ENCODE peak calls at places on chromosomes 5 and 9, in eight cellular contexts. L, U, K, M, T, B, Z and P are unnamed samples. For H3K9me3, the result is how much of the 10 kb centered on the place peaks cover.

GRCh38 chr9:127347831-127348699 is 48.9 kb upstream of the SLC2A8 start:
- DNase-seq in U (no peak), M (peak), B (no peak), T (peak), K (no peak), L (no peak), Z (no peak), P (no peak)

GRCh38 chr5:172420215-172420934 is 34.0 kb downstream of the SH3PXD2B start:
- DNase-seq in U (peak), M (peak), Z (peak), T (peak), B (no peak), L (no peak), K (no peak), P (no peak)

GRCh38 chr5:77355751-77356150 is 136.4 kb downstream of the WDR41 start:
- DNase-seq in T (no peak), Z (no peak), U (no peak), M (no peak), B (no peak), L (no peak), K (no peak), P (no peak)

GRCh38 chr9:130707225-130707976 is 13.8 kb downstream of the EXOSC2 start:
- DNase-seq in K (peak), T (peak), B (peak), L (peak), M (peak), U (no peak), Z (peak), P (peak)

GRCh38 chr9:137130176-137130755 is 8.7 kb upstream of the GRIN1 start:
- DNase-seq in M (no peak), T (no peak), K (no peak), U (no peak), L (no peak), Z (no peak), B (no peak), P (no peak)

GRCh38 chr5:61311836-61312808 is 19.9 kb upstream of the ZSWIM6 start:
- DNase-seq in M (no peak), Z (no peak), K (no peak), T (peak), U (no peak), L (no peak), B (no peak), P (no peak)

GRCh38 chr5:133827001-133827400 is 141.4 kb downstream of the C5orf15 start:
- DNase-seq in T (no peak), K (no peak), M (no peak), L (no peak), U (no peak), B (no peak), Z (no peak), P (no peak)

GRCh38 chr9:96478829-96479371 is 28.9 kb downstream of the HABP4 start:
- DNase-seq in L (no peak), T (peak), Z (no peak), U (no peak), K (no peak), M (no peak), B (no peak), P (no peak)

GRCh38 chr5:89270901-89271300 is 387.9 kb upstream of the MEF2C start:
- DNase-seq in T (no peak), U (no peak), K (no peak), Z (no peak), L (no peak), B (no peak), M (no peak), P (no peak)

GRCh38 chr5:138912093-138912492 is 37.0 kb upstream of the LRRTM2 start:
- DNase-seq in B (no peak), L (no peak), Z (no peak), K (no peak), U (no peak), T (no peak), M (no peak), P (no peak)

GRCh38 chr5:77356740-77357139 is 135.4 kb downstream of the WDR41 start:
- DNase-seq in M (no peak), K (no peak), T (peak), L (no peak), U (no peak), B (no peak), Z (no peak), P (no peak)

GRCh38 chr9:127965953-127966352 is 14.8 kb downstream of the EEIG1 start:
- DNase-seq in L (no peak), M (no peak), Z (no peak), K (no peak), B (no peak), T (peak), U (no peak), P (no peak)

GRCh38 chr9:136973618-136974617 is 3.4 kb upstream of the PTGDS start:
- DNase-seq in B (no peak), M (no peak), T (no peak), U (no peak), L (no peak), K (no peak), Z (no peak), P (no peak)

GRCh38 chr9:70484232-70485130 is 70.0 kb upstream of the KLF9 start:
- DNase-seq in U (no peak), Z (no peak), L (no peak), K (no peak), B (no peak), T (peak), M (peak), P (no peak)

GRCh38 chr5:142816577-142816976 is 46.4 kb downstream of the ARHGAP26 start:
- DNase-seq in L (no peak), Z (no peak), U (no peak), K (no peak), B (no peak), M (no peak), T (peak), P (no peak)

DNA sequence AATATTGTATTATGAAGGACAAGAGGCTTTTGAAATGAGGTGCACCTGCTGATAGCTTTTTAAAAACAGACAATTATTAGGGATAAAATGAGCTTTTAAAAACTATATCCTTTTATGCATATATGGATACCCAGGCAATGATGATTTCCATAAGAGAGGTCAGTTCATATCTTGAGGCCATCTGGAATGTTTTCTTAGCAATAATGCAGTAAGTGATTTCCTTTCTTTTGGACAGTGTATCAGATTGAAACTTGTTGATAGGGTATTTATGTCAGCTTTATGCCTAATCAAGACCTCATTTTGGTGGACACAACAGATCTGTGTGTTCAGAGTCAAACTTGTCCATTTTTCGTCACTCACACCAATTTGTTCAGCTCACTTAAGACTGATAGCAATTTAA is 413.5 kb upstream of the WWC1 start:
- DNase-seq in K (no peak), B (no peak), Z (no peak), M (no peak), T (no peak), U (no peak), L (no peak), P (no peak)
- H3K9me3 ChIP-seq in K (under half), B (under half), Z (under half), M (under half), T (under half), U (under half), L (under half), P (under half)

GRCh38 chr5:31377284-31377946 is 154.5 kb downstream of the DROSHA start:
- DNase-seq in U (no peak), M (no peak), L (no peak), K (no peak), T (no peak), B (no peak), Z (no peak), P (no peak)
- H3K9me3 ChIP-seq in U (under half), M (under half), L (under half), K (under half), T (under half), B (under half), Z (under half), P (under half)

DNA sequence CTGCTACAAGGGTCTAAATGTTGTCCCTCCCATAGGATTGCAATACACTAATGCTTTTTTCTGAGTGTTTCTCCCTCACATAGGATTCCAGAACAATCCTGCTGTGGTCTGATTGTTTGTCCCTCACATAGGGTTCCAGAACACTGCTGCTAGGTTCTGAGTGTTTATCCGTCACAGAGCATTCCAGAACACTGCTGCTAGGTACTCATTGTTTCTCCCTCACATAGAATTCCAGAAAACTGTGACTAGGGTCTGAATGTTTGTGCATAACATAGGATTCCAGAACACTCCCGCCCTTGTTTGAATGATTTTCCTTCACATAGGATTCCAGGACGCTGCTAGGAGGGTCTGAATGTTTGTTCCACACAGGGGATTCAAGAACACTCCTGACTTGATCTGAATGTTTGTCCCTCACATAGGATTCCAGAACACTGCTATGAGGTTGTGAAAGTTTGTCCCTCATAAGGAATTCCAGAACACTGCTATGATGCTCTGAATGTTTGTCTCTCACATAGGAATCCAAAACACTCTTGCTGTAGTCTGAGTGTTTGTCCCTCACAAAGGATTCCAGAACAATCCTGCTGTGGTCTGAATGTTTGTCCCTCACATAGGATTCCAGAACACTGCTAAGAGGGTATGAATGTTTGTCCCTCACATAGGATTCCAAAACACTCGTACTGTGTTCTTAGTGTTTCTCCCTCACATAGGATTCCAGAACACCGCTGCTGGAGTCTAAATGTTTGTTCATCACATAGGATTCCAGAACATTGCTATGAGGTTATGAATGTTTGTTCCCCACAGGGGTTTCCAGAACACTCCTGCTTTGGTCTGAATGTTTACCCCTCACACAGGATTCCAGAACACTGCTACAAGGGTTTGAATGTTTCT is 213.5 kb downstream of the FOXD4L6 start:
- DNase-seq in K (no peak), L (no peak), U (no peak), Z (no peak), M (no peak), T (no peak), B (no peak), P (no peak)
- H3K9me3 ChIP-seq in K (half or more), L (under half), U (under half), Z (half or more), M (under half), T (under half), B (under half), P (half or more)

GRCh38 chr9:129517006-129517405 is 103.9 kb downstream of the C9orf50 start:
- DNase-seq in K (no peak), L (no peak), B (no peak), T (no peak), Z (no peak), U (no peak), M (no peak), P (no peak)
- H3K9me3 ChIP-seq in K (under half), L (under half), B (under half), T (under half), Z (under half), U (under half), M (under half), P (under half)

GRCh38 chr9:103757062-103757461 is 337.0 kb upstream of the SMC2 start:
- DNase-seq in Z (no peak), U (no peak), L (no peak), B (no peak), T (no peak), K (no peak), M (no peak), P (no peak)
- H3K9me3 ChIP-seq in Z (under half), U (under half), L (under half), B (under half), T (under half), K (under half), M (under half), P (under half)

GRCh38 chr5:3326569-3327232 is 268.9 kb upstream of the IRX1 start:
- DNase-seq in B (no peak), T (no peak), M (no peak), U (no peak), L (no peak), Z (no peak), K (no peak), P (no peak)

GRCh38 chr5:3324421-3325101 is 271.1 kb upstream of the IRX1 start:
- DNase-seq in U (peak), T (no peak), Z (no peak), L (no peak), B (no peak), M (no peak), K (no peak), P (no peak)

GRCh38 chr5:3325811-3326568 is 269.6 kb upstream of the IRX1 start:
- DNase-seq in M (no peak), K (no peak), B (no peak), L (no peak), Z (no peak), T (no peak), U (no peak), P (no peak)

GRCh38 chr5:3323144-3323543 is 272.5 kb upstream of the IRX1 start:
- DNase-seq in T (no peak), Z (no peak), U (no peak), L (no peak), K (no peak), B (no peak), M (no peak), P (no peak)

GRCh38 chr5:3325206-3325605 is 270.4 kb upstream of the IRX1 start:
- DNase-seq in L (no peak), M (no peak), K (no peak), B (no peak), U (no peak), T (peak), Z (peak), P (no peak)
- H3K9me3 ChIP-seq in L (under half), M (under half), K (under half), B (under half), U (under half), T (under half), Z (under half), P (under half)

GRCh38 chr5:165139730-165140129 is 1634.3 kb downstream of the MAT2B start:
- DNase-seq in T (no peak), K (no peak), B (no peak), M (no peak), Z (no peak), L (no peak), U (no peak), P (no peak)

GRCh38 chr5:165135551-165135950 is 1630.1 kb downstream of the MAT2B start:
- DNase-seq in L (no peak), M (no peak), B (no peak), T (no peak), Z (no peak), K (no peak), U (no peak), P (no peak)

GRCh38 chr5:165138261-165138660 is 1632.8 kb downstream of the MAT2B start:
- DNase-seq in L (no peak), K (no peak), M (no peak), Z (no peak), U (no peak), B (no peak), T (peak), P (no peak)

GRCh38 chr5:165139262-165139661 is 1633.8 kb downstream of the MAT2B start:
- DNase-seq in T (no peak), Z (no peak), U (no peak), M (no peak), L (no peak), K (no peak), B (no peak), P (no peak)

GRCh38 chr5:165137701-165138100 is 1632.3 kb downstream of the MAT2B start:
- DNase-seq in L (no peak), B (no peak), T (no peak), M (no peak), K (no peak), Z (no peak), U (no peak), P (no peak)
- H3K9me3 ChIP-seq in L (under half), B (under half), T (under half), M (under half), K (under half), Z (under half), U (under half), P (under half)

GRCh38 chr5:135007749-135008363 is 26.2 kb downstream of the PITX1 start:
- DNase-seq in Z (no peak), L (no peak), T (no peak), K (no peak), M (no peak), U (no peak), B (no peak), P (no peak)
- H3K9me3 ChIP-seq in Z (under half), L (under half), T (under half), K (under half), M (under half), U (under half), B (under half), P (under half)